ENCODE peak calls at places on chromosomes 16 and 17, in eight cellular contexts. U is NCI-H345, G is cardiac fibroblast, Q is left cardiac atrium, K is GM12865, S is H54, O is globus pallidus, E is hepatic stellate cell. A is an unnamed sample.

GRCh38 chr16:54657709-54658102 is 273.0 kb upstream of the IRX5 start:
- DNase-seq in U (no peak), G (no peak), Q (no peak), K (no peak), S (no peak), O (no peak), E (no peak), A (no peak)

GRCh38 chr17:78737332-78737731 is 44.7 kb downstream of the CYTH1 start:
- DNase-seq in U (no peak), G (no peak), Q (no peak), K (no peak), S (no peak), O (no peak), E (peak), A (peak)

GRCh38 chr16:87587636-87588035 is 14.7 kb upstream of the JPH3 start:
- DNase-seq in U (no peak), G (no peak), Q (no peak), K (no peak), S (no peak), O (no peak), E (no peak), A (no peak)

GRCh38 chr16:2148714-2149629 is 547 bp downstream of the RAB26 start:
- DNase-seq in U (no peak), G (no peak), Q (no peak), K (peak), S (peak), O (no peak), E (peak), A (peak)

GRCh38 chr17:6703751-6704150 is 9.4 kb downstream of the SLC13A5 start:
- DNase-seq in U (no peak), G (no peak), Q (no peak), K (no peak), S (no peak), O (no peak), E (no peak), A (no peak)

GRCh38 chr17:48479014-48479402 is 49.0 kb upstream of the SKAP1 start:
- DNase-seq in U (no peak), G (no peak), Q (no peak), K (no peak), S (no peak), O (no peak), E (no peak), A (no peak)

GRCh38 chr16:3474136-3474779 is 21.0 kb downstream of the C16orf90 start:
- DNase-seq in U (no peak), G (no peak), Q (no peak), K (no peak), S (no peak), O (no peak), E (no peak), A (no peak)

GRCh38 chr17:33952425-33952824 is 302.7 kb upstream of the CCL2 start:
- DNase-seq in U (no peak), G (no peak), Q (no peak), K (no peak), S (no peak), O (no peak), E (no peak), A (no peak)

GRCh38 chr17:67390006-67390645 is 13.0 kb downstream of the PITPNC1 start:
- DNase-seq in U (no peak), G (no peak), Q (no peak), K (no peak), S (no peak), O (no peak), E (no peak), A (no peak)